ENCODE peak calls at places on chromosome 2, in eight cellular contexts. X is AG09309, U is BJ, D is stomach, V is NCI-H345, W is H4, F is GM12865, A is substantia nigra. E is an unnamed sample.

GRCh38 chr2:589551-589950 is 87.7 kb downstream of the TMEM18 start:
- DNase-seq in F (no peak), W (no peak), A (no peak), V (no peak), X (no peak), U (no peak), D (peak), E (no peak)

GRCh38 chr2:18949871-18950597 is 360.7 kb upstream of the NT5C1B start:
- DNase-seq in F (no peak), D (no peak), W (no peak), X (peak), A (no peak), U (peak), V (no peak), E (no peak)

GRCh38 chr2:168156661-168157060 is 90.7 kb downstream of the STK39 start:
- DNase-seq in W (peak), A (no peak), D (no peak), U (peak), F (no peak), V (no peak), X (peak), E (no peak)

GRCh38 chr2:126770466-126770865 is 114.5 kb downstream of the GYPC start:
- DNase-seq in W (no peak), D (no peak), V (no peak), U (no peak), F (no peak), A (no peak), X (no peak), E (no peak)

GRCh38 chr2:112147796-112148195 is 9.6 kb downstream of the FBLN7 start:
- DNase-seq in D (peak), A (no peak), X (no peak), U (no peak), V (no peak), W (no peak), F (no peak), E (no peak)

GRCh38 chr2:134234535-134234934 is 19.3 kb upstream of the MGAT5 start:
- DNase-seq in D (peak), V (no peak), X (no peak), W (no peak), F (peak), U (no peak), A (no peak), E (no peak)

GRCh38 chr2:238963970-238964331 is 116.1 kb downstream of the TWIST2 start:
- DNase-seq in F (no peak), W (no peak), D (no peak), X (no peak), V (no peak), U (no peak), A (no peak), E (no peak)

GRCh38 chr2:136185991-136186771 is 68.2 kb upstream of the CXCR4 start:
- DNase-seq in A (peak), U (no peak), V (no peak), W (no peak), D (no peak), X (no peak), F (no peak), E (no peak)

GRCh38 chr2:6556755-6557154 is 309.0 kb downstream of the CMPK2 start:
- DNase-seq in X (no peak), W (peak), D (no peak), U (peak), V (no peak), F (no peak), A (no peak), E (no peak)

GRCh38 chr2:109009920-109010610 is 21.0 kb upstream of the EDAR start:
- DNase-seq in U (no peak), A (no peak), V (no peak), W (no peak), D (no peak), X (peak), F (no peak), E (no peak)

GRCh38 chr2:10912076-10912731 is 470 bp downstream of the KCNF1 start:
- DNase-seq in V (no peak), U (no peak), F (no peak), W (no peak), X (no peak), D (no peak), A (no peak), E (no peak)

GRCh38 chr2:55500025-55500424 is 19.5 kb upstream of the CFAP36 start:
- DNase-seq in W (peak), F (no peak), V (no peak), A (no peak), D (no peak), X (no peak), U (no peak), E (no peak)

GRCh38 chr2:219453691-219454131 is 19.1 kb downstream of the SPEG start:
- DNase-seq in X (peak), V (no peak), A (no peak), F (no peak), U (peak), D (no peak), W (peak), E (no peak)

GRCh38 chr2:241803387-241804325 is 5.3 kb upstream of the NEU4 start:
- DNase-seq in X (no peak), A (no peak), D (no peak), V (peak), W (no peak), U (peak), F (peak), E (no peak)

GRCh38 chr2:2663401-2664036 is 332.4 kb upstream of the MYT1L start:
- DNase-seq in D (no peak), F (no peak), V (no peak), X (no peak), A (no peak), W (peak), U (no peak), E (no peak)

GRCh38 chr2:29753676-29754444 is 167.5 kb downstream of the ALK start:
- DNase-seq in W (no peak), F (no peak), A (no peak), D (no peak), V (no peak), X (no peak), U (no peak), E (no peak)